ENCODE peak calls at places on chromosomes 3 and 15, in seven cellular contexts. C, W, E, I, A, Q and J are unnamed samples.

GRCh38 chr15:88648357-88649214 is 9.8 kb downstream of the ISG20 start:
- DNase-seq in C (no peak), W (peak; percentile 69), E (no peak), I (no peak), A (no peak), Q (peak; percentile 51), J (no peak)

GRCh38 chr15:62564889-62565288 is 399.8 kb upstream of the C2CD4B start:
- DNase-seq in C (no peak), W (no peak), E (no peak), I (no peak), A (no peak), Q (no peak), J (no peak)

GRCh38 chr3:34568766-34569165 is 770.3 kb downstream of the PDCD6IP start:
- DNase-seq in C (no peak), W (no peak), E (no peak), I (no peak), A (no peak), Q (no peak), J (no peak)

GRCh38 chr3:73453676-73454075 is 171.1 kb downstream of the PDZRN3 start:
- DNase-seq in C (no peak), W (no peak), E (no peak), I (no peak), A (no peak), Q (no peak), J (no peak)

GRCh38 chr3:15804553-15805095 is 6.8 kb upstream of the ANKRD28 start:
- DNase-seq in C (no peak), W (no peak), E (no peak), I (no peak), A (no peak), Q (no peak), J (no peak)

GRCh38 chr3:123053107-123053506 is 13.7 kb upstream of the PDIA5 start:
- DNase-seq in C (no peak), W (no peak), E (no peak), I (no peak), A (no peak), Q (no peak), J (no peak)

GRCh38 chr15:69973102-69973714 is 124.5 kb downstream of the TLE3 start:
- DNase-seq in C (peak; percentile 54), W (no peak), E (no peak), I (no peak), A (no peak), Q (peak; percentile 75), J (peak; percentile 32)

GRCh38 chr3:5202267-5202666 is 14.8 kb downstream of the EDEM1 start:
- DNase-seq in C (no peak), W (no peak), E (no peak), I (no peak), A (no peak), Q (no peak), J (no peak)

GRCh38 chr15:74795961-74796625 is 14.2 kb downstream of the CSK start:
- DNase-seq in C (no peak), W (no peak), E (no peak), I (no peak), A (no peak), Q (no peak), J (peak; percentile 64)

GRCh38 chr15:74794970-74795349 is 13.1 kb downstream of the CSK start:
- DNase-seq in C (no peak), W (no peak), E (no peak), I (no peak), A (no peak), Q (no peak), J (no peak)

GRCh38 chr15:74792227-74793016 is 10.5 kb downstream of the CSK start:
- DNase-seq in C (no peak), W (no peak), E (no peak), I (no peak), A (no peak), Q (no peak), J (no peak)

GRCh38 chr15:74793135-74794028 is 11.5 kb downstream of the CSK start:
- DNase-seq in C (no peak), W (no peak), E (peak; percentile 72), I (no peak), A (no peak), Q (no peak), J (no peak)

GRCh38 chr15:74794248-74794969 is 12.5 kb downstream of the CSK start:
- DNase-seq in C (no peak), W (no peak), E (no peak), I (no peak), A (no peak), Q (no peak), J (no peak)
- H3K27ac ChIP-seq in C (no peak overlapping the region), W (no peak overlapping the region), E (no peak overlapping the region), I (peak overlapping the region; percentile 14), A (no peak overlapping the region), Q (no peak overlapping the region), J (no peak overlapping the region)

GRCh38 chr3:144033863-144034262 is 62.2 kb downstream of the DIPK2A start:
- DNase-seq in C (no peak), W (no peak), E (no peak), I (no peak), A (no peak), Q (no peak), J (no peak)
- H3K27ac ChIP-seq in C (no peak overlapping the region), W (no peak overlapping the region), E (no peak overlapping the region), I (peak overlapping the region; percentile 99), A (no peak overlapping the region), Q (no peak overlapping the region), J (no peak overlapping the region)

GRCh38 chr3:101845405-101845804 is 3.9 kb upstream of the NFKBIZ start:
- DNase-seq in C (no peak), W (no peak), E (no peak), I (no peak), A (no peak), Q (no peak), J (no peak)

GRCh38 chr3:101840066-101840465 is 9.2 kb upstream of the NFKBIZ start:
- DNase-seq in C (no peak), W (no peak), E (no peak), I (no peak), A (no peak), Q (no peak), J (no peak)

GRCh38 chr3:101846709-101847108 is 2.6 kb upstream of the NFKBIZ start:
- DNase-seq in C (no peak), W (no peak), E (no peak), I (no peak), A (no peak), Q (peak; percentile 61), J (no peak)

GRCh38 chr3:101842935-101843330 is 6.4 kb upstream of the NFKBIZ start:
- DNase-seq in C (no peak), W (no peak), E (no peak), I (no peak), A (no peak), Q (no peak), J (no peak)

DNA sequence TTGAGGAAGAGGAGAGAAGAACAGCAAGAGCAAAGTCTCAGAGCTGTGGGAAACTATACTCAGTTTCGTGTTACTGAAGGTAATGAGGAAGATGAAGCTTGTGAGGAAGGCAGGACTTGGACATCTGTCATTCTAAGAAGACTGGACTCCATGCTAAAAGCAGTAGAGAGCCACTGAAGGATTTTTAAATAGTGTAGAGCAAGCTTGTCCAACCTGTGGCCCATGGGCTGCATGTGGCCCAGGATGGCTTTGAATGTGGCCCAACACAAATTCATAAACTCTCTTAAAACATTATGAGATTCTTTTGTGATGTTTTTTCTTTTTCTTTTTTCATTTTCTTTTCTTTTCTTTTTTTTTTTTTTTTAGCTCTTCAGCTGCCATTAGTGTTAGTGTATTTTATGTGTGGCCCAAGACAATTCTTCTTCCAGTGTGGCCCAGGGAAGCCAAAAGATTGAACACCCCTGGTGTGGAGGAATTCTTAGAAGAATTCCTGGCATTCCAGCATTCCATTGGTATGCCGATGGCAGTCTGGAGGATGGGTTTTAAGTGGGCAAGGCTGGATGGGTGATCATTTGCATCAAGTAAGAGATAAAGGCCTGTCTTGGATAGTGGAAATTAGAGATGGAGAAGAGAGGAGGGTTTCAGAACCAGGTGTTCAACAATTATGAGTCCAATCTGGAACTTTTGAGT is 6.9 kb upstream of the NFKBIZ start:
- DNase-seq in C (peak; percentile 87), W (no peak), E (no peak), I (no peak), A (no peak), Q (no peak), J (no peak)
- H3K27ac ChIP-seq in C (peak overlapping the region; percentile 81), W (no peak overlapping the region), E (no peak overlapping the region), I (no peak overlapping the region), A (no peak overlapping the region), Q (no peak overlapping the region), J (no peak overlapping the region)

GRCh38 chr15:42286445-42287029 is 13.3 kb upstream of the TMEM87A start:
- DNase-seq in C (no peak), W (no peak), E (no peak), I (no peak), A (no peak), Q (no peak), J (no peak)
- H3K27ac ChIP-seq in C (no peak overlapping the region), W (no peak overlapping the region), E (no peak overlapping the region), I (no peak overlapping the region), A (no peak overlapping the region), Q (no peak overlapping the region), J (no peak overlapping the region)

DNA sequence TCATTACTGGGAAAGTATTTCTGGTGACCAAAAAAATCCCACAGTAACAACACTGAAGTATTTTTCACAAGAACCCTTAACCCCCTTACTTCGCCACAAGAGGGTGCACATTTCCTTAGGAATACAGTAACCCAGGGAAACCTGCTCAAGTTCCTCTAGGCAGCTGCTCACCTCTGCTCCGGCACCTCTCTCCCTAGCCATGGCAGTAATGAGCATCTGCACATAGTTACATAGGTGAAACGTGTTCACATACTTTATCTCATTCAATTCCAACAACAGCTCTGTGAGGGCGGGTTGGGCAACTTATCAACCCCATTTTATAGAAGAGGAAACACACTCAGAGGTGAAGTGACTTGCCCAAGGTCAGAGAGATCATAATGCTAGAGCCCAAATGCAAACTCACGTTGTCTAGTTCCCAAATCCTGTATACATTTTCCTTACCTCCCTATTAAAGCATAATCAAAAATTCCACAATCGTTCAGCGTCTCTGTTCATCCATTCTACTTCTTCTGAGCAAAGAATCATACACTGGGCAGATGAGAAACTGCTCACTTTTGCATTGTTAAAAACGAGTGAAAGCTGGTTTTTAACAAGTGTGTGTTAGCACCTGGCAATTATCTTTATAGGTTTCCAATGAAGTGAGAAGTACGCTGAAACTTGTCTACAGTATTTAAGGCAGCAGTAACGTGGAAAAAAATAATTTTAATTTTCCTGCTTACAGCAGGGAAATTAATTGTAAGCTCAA is 90.7 kb downstream of the IGF2BP2 start:
- DNase-seq in C (peak; percentile 75), W (peak; percentile 78), E (no peak), I (no peak), A (no peak), Q (peak; percentile 85), J (peak; percentile 88)
- H3K27ac ChIP-seq in C (no peak overlapping the region), W (no peak overlapping the region), E (no peak overlapping the region), I (no peak overlapping the region), A (no peak overlapping the region), Q (peak overlapping the region; percentile 23), J (peak overlapping the region; percentile 72)